ENCODE peak calls at places on chromosomes 13 and 19, in four cellular contexts. U is transverse colon, D is colonic mucosa, A is lower lobe of right lung. F is an unnamed sample.

GRCh38 chr13:28329395-28330158 is 165.4 kb downstream of the FLT1 start:
- DNase-seq in U (no peak), D (no peak), A (peak), F (no peak)

GRCh38 chr19:11558881-11559828 is at the start of gene ELOF1:
- DNase-seq in U (peak), D (peak), A (peak), F (peak)

GRCh38 chr13:50678464-50679162 is 164.9 kb downstream of the DLEU7 start:
- DNase-seq in U (no peak), D (no peak), A (no peak), F (no peak)

GRCh38 chr13:67227131-67227983 is 2.8 kb downstream of the PCDH9 start:
- DNase-seq in U (no peak), D (no peak), A (no peak), F (no peak)

GRCh38 chr13:59320021-59320420 is 843.7 kb downstream of the DIAPH3 start:
- DNase-seq in U (no peak), D (no peak), A (no peak), F (no peak)

GRCh38 chr13:98632971-98633370 is 56.1 kb upstream of the STK24 start:
- DNase-seq in U (no peak), D (no peak), A (no peak), F (no peak)

GRCh38 chr19:49409441-49410029 is 13.7 kb downstream of the PTH2 start:
- DNase-seq in U (no peak), D (no peak), A (no peak), F (no peak)

GRCh38 chr19:49666120-49666444 is 349 bp downstream of the BCL2L12 start:
- DNase-seq in U (no peak), D (no peak), A (no peak), F (no peak)

GRCh38 chr13:77509221-77509620 is 26.3 kb upstream of the SCEL start:
- DNase-seq in U (no peak), D (no peak), A (no peak), F (no peak)

GRCh38 chr13:28322256-28322895 is 172.6 kb downstream of the FLT1 start:
- DNase-seq in U (no peak), D (no peak), A (no peak), F (no peak)

GRCh38 chr13:60230593-60230992 is 66.9 kb upstream of the DIAPH3 start:
- DNase-seq in U (no peak), D (no peak), A (no peak), F (no peak)

GRCh38 chr19:2461751-2462634 is 5.2 kb upstream of the LMNB2 start:
- DNase-seq in U (peak), D (peak), A (peak), F (peak)

GRCh38 chr13:38900188-38900587 is 90.4 kb downstream of the STOML3 start:
- DNase-seq in U (no peak), D (no peak), A (no peak), F (no peak)

GRCh38 chr19:33374406-33374703 is 846 bp downstream of the CEBPG start:
- DNase-seq in U (no peak), D (no peak), A (no peak), F (no peak)

GRCh38 chr13:59710416-59710815 is 453.3 kb downstream of the DIAPH3 start:
- DNase-seq in U (no peak), D (no peak), A (no peak), F (no peak)

GRCh38 chr19:10316229-10317044 is 622 bp upstream of the FDX2 start:
- DNase-seq in U (no peak), D (peak), A (no peak), F (no peak)

GRCh38 chr13:108215428-108215827 is at the start of gene LIG4:
- DNase-seq in U (peak), D (peak), A (peak), F (peak)

GRCh38 chr13:78595819-78596700 is 7.3 kb downstream of the POU4F1 start:
- DNase-seq in U (no peak), D (no peak), A (no peak), F (no peak)

GRCh38 chr13:99464441-99464949 is 36.8 kb upstream of the TM9SF2 start:
- DNase-seq in U (no peak), D (no peak), A (no peak), F (no peak)

GRCh38 chr13:95112883-95113282 is 188.4 kb downstream of the ABCC4 start:
- DNase-seq in U (no peak), D (no peak), A (no peak), F (no peak)

GRCh38 chr19:1970003-1970805 is 29.2 kb downstream of the CSNK1G2 start:
- DNase-seq in U (no peak), D (no peak), A (no peak), F (no peak)

GRCh38 chr13:98332691-98333090 is 155.6 kb upstream of the RNF113B start:
- DNase-seq in U (no peak), D (no peak), A (no peak), F (no peak)

GRCh38 chr19:42349378-42350107 is 24.1 kb downstream of the MEGF8 start:
- DNase-seq in U (no peak), D (no peak), A (no peak), F (no peak)

GRCh38 chr19:49896863-49897621 is at the start of gene IL4I1:
- DNase-seq in U (peak), D (no peak), A (no peak), F (peak)

GRCh38 chr19:50322931-50323781 is 6.0 kb downstream of the KCNC3 start:
- DNase-seq in U (no peak), D (no peak), A (no peak), F (no peak)

GRCh38 chr13:86510792-86511191 is 711.6 kb upstream of the SLITRK6 start:
- DNase-seq in U (no peak), D (no peak), A (no peak), F (no peak)

GRCh38 chr19:12800344-12800732 is 1.3 kb downstream of the PRDX2 start:
- DNase-seq in U (no peak), D (no peak), A (no peak), F (no peak)

GRCh38 chr19:57279418-57280164 is 694 bp upstream of the ZNF460 start:
- DNase-seq in U (peak), D (peak), A (peak), F (peak)

GRCh38 chr19:39924952-39925351 is 9.5 kb downstream of the FCGBP start:
- DNase-seq in U (no peak), D (peak), A (no peak), F (no peak)

GRCh38 chr13:71880753-71881541 is 13.9 kb upstream of the DACH1 start:
- DNase-seq in U (no peak), D (no peak), A (no peak), F (no peak)

GRCh38 chr13:104987621-104988020 is 1547.8 kb downstream of the EFNB2 start:
- DNase-seq in U (no peak), D (no peak), A (no peak), F (no peak)

GRCh38 chr13:45178349-45179142 is 22.3 kb downstream of the KCTD4 start:
- DNase-seq in U (no peak), D (peak), A (no peak), F (no peak)

GRCh38 chr19:47331931-47332547 is at the start of gene C5AR2:
- DNase-seq in U (no peak), D (no peak), A (no peak), F (no peak)

GRCh38 chr13:91988331-91988730 is 589.9 kb downstream of the GPC5 start:
- DNase-seq in U (no peak), D (no peak), A (no peak), F (no peak)

GRCh38 chr19:34838753-34839431 is 65.9 kb upstream of the ZNF599 start:
- DNase-seq in U (peak), D (peak), A (no peak), F (no peak)

GRCh38 chr19:44142014-44142523 is 715 bp downstream of the ZNF234 start:
- DNase-seq in U (no peak), D (peak), A (no peak), F (no peak)

GRCh38 chr19:45419396-45419795 is 4.3 kb downstream of the ERCC1 start:
- DNase-seq in U (peak), D (no peak), A (no peak), F (peak)

GRCh38 chr13:113669871-113670341 is 2.9 kb downstream of the GRK1 start:
- DNase-seq in U (peak), D (no peak), A (peak), F (peak)

GRCh38 chr19:42352216-42352892 is 26.9 kb downstream of the MEGF8 start:
- DNase-seq in U (no peak), D (no peak), A (no peak), F (no peak)

GRCh38 chr13:22592515-22592914 is 588.3 kb upstream of the SGCG start:
- DNase-seq in U (no peak), D (no peak), A (no peak), F (no peak)

DNA sequence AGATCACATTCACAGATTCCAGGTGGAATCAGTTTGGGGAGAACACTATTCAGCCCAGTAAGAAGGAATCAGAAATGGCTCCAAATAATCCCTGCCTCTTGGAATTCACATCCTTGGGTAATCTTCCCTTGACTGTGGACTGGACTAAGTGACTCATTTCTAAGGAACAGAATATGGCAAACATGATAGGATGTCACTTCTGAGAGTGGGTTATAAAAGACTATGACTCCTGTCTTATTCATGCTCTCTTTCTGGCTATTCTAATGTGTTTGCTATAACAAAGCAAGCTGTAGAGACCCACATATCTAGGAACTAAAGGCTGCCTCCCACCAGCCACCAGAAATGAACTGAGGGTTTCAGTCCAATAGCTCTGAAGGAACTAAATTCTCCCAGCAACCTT is 37.8 kb downstream of the MBD3L2B start:
- DNase-seq in U (no peak), D (no peak), A (no peak), F (no peak)
- TF ChIP-seq CTCF in U (no peak), D (no peak), A (no peak), F (no peak)

GRCh38 chr19:14435320-14436050 is 2.4 kb downstream of the PKN1 start:
- DNase-seq in U (no peak), D (no peak), A (no peak), F (no peak)

GRCh38 chr19:14432817-14433453 is at the start of gene PKN1:
- DNase-seq in U (peak), D (peak), A (peak), F (peak)

GRCh38 chr19:14434543-14435319 is 1.6 kb downstream of the PKN1 start:
- DNase-seq in U (peak), D (peak), A (peak), F (no peak)

GRCh38 chr19:14433454-14434156 is 499 bp downstream of the PKN1 start:
- DNase-seq in U (peak), D (peak), A (peak), F (peak)

DNA sequence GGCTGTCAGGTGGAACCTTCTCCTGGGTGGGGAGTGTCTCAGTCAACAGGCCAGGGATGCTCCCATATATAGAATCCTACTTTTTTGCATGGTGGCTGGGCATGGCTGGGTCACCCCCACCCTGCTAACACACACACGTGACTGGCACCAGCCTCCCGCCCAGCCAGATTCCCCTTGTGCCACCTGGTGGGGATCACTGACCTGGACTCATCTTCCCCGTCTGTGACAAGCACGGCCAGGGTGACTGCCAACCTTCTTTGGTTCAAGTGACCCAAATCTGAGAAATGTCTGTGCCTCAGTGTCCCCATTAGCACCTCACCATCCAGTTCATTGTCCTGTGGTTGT is 1.0 kb downstream of the PKN1 start:
- DNase-seq in U (no peak), D (peak), A (no peak), F (no peak)
- TF ChIP-seq CTCF in U (peak), D (no peak), A (no peak), F (no peak)

GRCh38 chr13:106382569-106382968 is 152.9 kb downstream of the EFNB2 start:
- DNase-seq in U (no peak), D (no peak), A (no peak), F (no peak)
- TF ChIP-seq CTCF in U (no peak), D (no peak), A (no peak), F (no peak)

DNA sequence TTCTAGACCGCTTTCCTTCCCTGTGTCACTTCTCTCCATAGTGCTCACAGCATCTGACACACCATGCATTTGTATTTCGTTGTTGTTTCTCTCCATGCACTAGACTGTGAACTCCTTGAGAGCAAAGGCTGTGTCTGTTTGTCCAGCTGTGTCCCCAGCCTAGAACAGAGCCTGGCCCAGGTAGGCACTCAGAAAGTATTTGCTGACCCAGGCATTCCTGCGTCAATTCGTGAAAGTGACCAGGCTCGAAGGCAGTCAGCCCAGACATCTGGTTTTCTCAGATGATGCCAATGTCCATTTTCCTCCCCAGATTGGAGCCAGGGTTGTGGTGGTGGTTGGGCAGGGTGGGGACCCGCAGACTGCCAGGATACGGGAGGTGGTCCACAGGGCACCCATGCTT is 164.8 kb downstream of the ZNF536 start:
- DNase-seq in U (no peak), D (no peak), A (no peak), F (no peak)
- TF ChIP-seq CTCF in U (no peak), D (no peak), A (no peak), F (no peak)

GRCh38 chr19:16308081-16308480 is 16.5 kb upstream of the KLF2 start:
- DNase-seq in U (no peak), D (no peak), A (no peak), F (no peak)

GRCh38 chr19:16306728-16307402 is 17.8 kb upstream of the KLF2 start:
- DNase-seq in U (no peak), D (no peak), A (no peak), F (no peak)

GRCh38 chr19:16301999-16302694 is 22.5 kb upstream of the KLF2 start:
- DNase-seq in U (no peak), D (no peak), A (no peak), F (peak)

GRCh38 chr19:16298334-16298733 is 26.3 kb upstream of the KLF2 start:
- DNase-seq in U (no peak), D (no peak), A (no peak), F (no peak)

GRCh38 chr19:16303755-16304154 is 20.9 kb upstream of the KLF2 start:
- DNase-seq in U (no peak), D (no peak), A (no peak), F (no peak)
- TF ChIP-seq CTCF in U (no peak), D (no peak), A (no peak), F (no peak)

DNA sequence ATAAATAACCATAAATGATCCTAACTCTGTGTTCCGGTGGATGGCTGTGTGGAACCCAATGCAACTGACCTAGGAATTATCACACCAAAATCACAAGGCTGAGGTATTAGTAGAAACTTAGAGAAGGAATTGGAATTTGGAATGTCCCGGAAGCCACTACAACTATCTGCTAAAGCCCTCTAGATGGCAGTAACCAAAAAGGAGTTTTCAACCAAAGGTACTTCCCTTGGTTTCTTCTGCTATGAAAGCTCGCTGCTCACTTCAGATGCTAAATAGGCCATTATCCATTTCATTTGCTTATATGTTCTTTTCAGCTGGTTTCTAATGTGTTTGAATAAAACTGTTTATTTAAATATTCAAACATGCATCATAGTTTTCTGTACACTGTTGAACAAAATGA is 1589.1 kb upstream of the SPRY2 start:
- DNase-seq in U (no peak), D (no peak), A (no peak), F (no peak)
- TF ChIP-seq CTCF in U (no peak), D (no peak), A (peak), F (no peak)

GRCh38 chr13:24985102-24985501 is 110.8 kb upstream of the PABPC3 start:
- DNase-seq in U (no peak), D (no peak), A (no peak), F (no peak)
- TF ChIP-seq CTCF in U (no peak), D (no peak), A (no peak), F (no peak)

F was measured in activated B cell treated with CpG ODN at 0.5 μM for 24 hours.